ENCODE peak calls at places on chromosomes 7 and 10, in four cellular contexts. One of them, this sample, is unnamed.

GRCh38 chr7:50069613-50070012 is 23.4 kb downstream of the ZPBP start:
- DNase-seq in SHP77: no peak
- DNase-seq in activated T-helper 9 cell treated with anti-CD3 and anti-CD28 coated beads, Interleukin-2, amount 50 U/mL, for 16 hours: no peak
- DNase-seq in CD4-positive, alpha-beta memory T cell: peak
- DNase-seq in this sample: no peak

GRCh38 chr10:132421377-132422168 is 24.6 kb downstream of the PWWP2B start:
- DNase-seq in SHP77: peak
- DNase-seq in activated T-helper 9 cell treated with anti-CD3 and anti-CD28 coated beads, Interleukin-2, amount 50 U/mL, for 16 hours: no peak
- DNase-seq in CD4-positive, alpha-beta memory T cell: no peak
- DNase-seq in this sample: peak

GRCh38 chr10:58439632-58440364 is 54.6 kb downstream of the TFAM start:
- DNase-seq in SHP77: no peak
- DNase-seq in activated T-helper 9 cell treated with anti-CD3 and anti-CD28 coated beads, Interleukin-2, amount 50 U/mL, for 16 hours: no peak
- DNase-seq in CD4-positive, alpha-beta memory T cell: no peak
- DNase-seq in this sample: no peak

GRCh38 chr7:128842674-128843641 is 12.8 kb downstream of the FLNC start:
- DNase-seq in SHP77: no peak
- DNase-seq in activated T-helper 9 cell treated with anti-CD3 and anti-CD28 coated beads, Interleukin-2, amount 50 U/mL, for 16 hours: no peak
- DNase-seq in CD4-positive, alpha-beta memory T cell: no peak
- DNase-seq in this sample: no peak

GRCh38 chr7:158710651-158711102 is 6.1 kb upstream of the NCAPG2 start:
- DNase-seq in SHP77: no peak
- DNase-seq in activated T-helper 9 cell treated with anti-CD3 and anti-CD28 coated beads, Interleukin-2, amount 50 U/mL, for 16 hours: no peak
- DNase-seq in CD4-positive, alpha-beta memory T cell: peak
- DNase-seq in this sample: peak

GRCh38 chr10:2188371-2188770 is 451.0 kb upstream of the ADARB2 start:
- DNase-seq in SHP77: no peak
- DNase-seq in activated T-helper 9 cell treated with anti-CD3 and anti-CD28 coated beads, Interleukin-2, amount 50 U/mL, for 16 hours: no peak
- DNase-seq in CD4-positive, alpha-beta memory T cell: no peak
- DNase-seq in this sample: no peak

GRCh38 chr7:36115448-36116321 is 37.4 kb upstream of the EEPD1 start:
- DNase-seq in SHP77: no peak
- DNase-seq in activated T-helper 9 cell treated with anti-CD3 and anti-CD28 coated beads, Interleukin-2, amount 50 U/mL, for 16 hours: peak
- DNase-seq in CD4-positive, alpha-beta memory T cell: no peak
- DNase-seq in this sample: peak

GRCh38 chr7:114426824-114427223 is 12.2 kb downstream of the FOXP2 start:
- DNase-seq in SHP77: peak
- DNase-seq in activated T-helper 9 cell treated with anti-CD3 and anti-CD28 coated beads, Interleukin-2, amount 50 U/mL, for 16 hours: no peak
- DNase-seq in CD4-positive, alpha-beta memory T cell: no peak
- DNase-seq in this sample: no peak

GRCh38 chr7:22576941-22577927 is 77.2 kb upstream of the STEAP1B start:
- DNase-seq in SHP77: no peak
- DNase-seq in activated T-helper 9 cell treated with anti-CD3 and anti-CD28 coated beads, Interleukin-2, amount 50 U/mL, for 16 hours: no peak
- DNase-seq in CD4-positive, alpha-beta memory T cell: no peak
- DNase-seq in this sample: no peak

GRCh38 chr7:107982918-107983389 is 20.0 kb downstream of the LAMB1 start:
- DNase-seq in SHP77: no peak
- DNase-seq in activated T-helper 9 cell treated with anti-CD3 and anti-CD28 coated beads, Interleukin-2, amount 50 U/mL, for 16 hours: no peak
- DNase-seq in CD4-positive, alpha-beta memory T cell: no peak
- DNase-seq in this sample: no peak

GRCh38 chr7:88111136-88111748 is 108.6 kb downstream of the SRI start:
- DNase-seq in SHP77: no peak
- DNase-seq in activated T-helper 9 cell treated with anti-CD3 and anti-CD28 coated beads, Interleukin-2, amount 50 U/mL, for 16 hours: no peak
- DNase-seq in CD4-positive, alpha-beta memory T cell: peak
- DNase-seq in this sample: no peak

GRCh38 chr7:2019693-2020511 is 212.8 kb downstream of the MAD1L1 start:
- DNase-seq in SHP77: no peak
- DNase-seq in activated T-helper 9 cell treated with anti-CD3 and anti-CD28 coated beads, Interleukin-2, amount 50 U/mL, for 16 hours: no peak
- DNase-seq in CD4-positive, alpha-beta memory T cell: peak
- DNase-seq in this sample: peak

GRCh38 chr10:133230387-133231195 is 574 bp downstream of the UTF1 start:
- DNase-seq in SHP77: no peak
- DNase-seq in activated T-helper 9 cell treated with anti-CD3 and anti-CD28 coated beads, Interleukin-2, amount 50 U/mL, for 16 hours: no peak
- DNase-seq in CD4-positive, alpha-beta memory T cell: no peak
- DNase-seq in this sample: no peak

GRCh38 chr10:123573236-123574147 is 92.7 kb upstream of the GPR26 start:
- DNase-seq in SHP77: peak
- DNase-seq in activated T-helper 9 cell treated with anti-CD3 and anti-CD28 coated beads, Interleukin-2, amount 50 U/mL, for 16 hours: no peak
- DNase-seq in CD4-positive, alpha-beta memory T cell: no peak
- DNase-seq in this sample: no peak

GRCh38 chr7:2979276-2979675 is 64.4 kb downstream of the CARD11 start:
- DNase-seq in SHP77: no peak
- DNase-seq in activated T-helper 9 cell treated with anti-CD3 and anti-CD28 coated beads, Interleukin-2, amount 50 U/mL, for 16 hours: no peak
- DNase-seq in CD4-positive, alpha-beta memory T cell: no peak
- DNase-seq in this sample: no peak

GRCh38 chr7:85823379-85823778 is 636.5 kb upstream of the SEMA3D start:
- DNase-seq in SHP77: no peak
- DNase-seq in activated T-helper 9 cell treated with anti-CD3 and anti-CD28 coated beads, Interleukin-2, amount 50 U/mL, for 16 hours: no peak
- DNase-seq in CD4-positive, alpha-beta memory T cell: no peak
- DNase-seq in this sample: no peak

This sample was measured in CD4-positive, CD25-positive, alpha-beta regulatory T cell.